ENCODE peak calls at places on chromosome 15, in ten cellular contexts. U is stimulated activated CD4-positive, alpha-beta T cell treated with anti-CD3 and anti-CD28 coated beads, Interleukin-1b, Interleukin-23, amount 100 ng/mL, for 4 hours; B is GM23338; Q is H7; C is cardiac fibroblast; E is AG08396; W is GM13976; P is AG10803; O is HEK293T; K is activated T-cell treated with anti-CD3 and anti-CD28 coated beads for 24 hours. T is an unnamed sample.

GRCh38 chr15:38069001-38069400 is 134.6 kb downstream of the TMCO5A start:
- DNase-seq in U (no peak), B (no peak), Q (no peak), C (peak), E (peak), W (peak), P (peak), O (no peak), K (no peak), T (peak)

GRCh38 chr15:70830615-70831014 is 23.3 kb downstream of the LARP6 start:
- DNase-seq in U (no peak), B (no peak), Q (no peak), C (no peak), E (no peak), W (no peak), P (no peak), O (no peak), K (no peak), T (no peak)

GRCh38 chr15:69957175-69957574 is 140.5 kb downstream of the TLE3 start:
- DNase-seq in U (no peak), B (no peak), Q (no peak), C (no peak), E (no peak), W (no peak), P (no peak), O (no peak), K (no peak), T (peak)

GRCh38 chr15:99057697-99058420 is 47.0 kb upstream of the SYNM start:
- DNase-seq in U (no peak), B (no peak), Q (no peak), C (no peak), E (no peak), W (peak), P (no peak), O (no peak), K (no peak), T (no peak)

GRCh38 chr15:50247819-50248650 is 17.5 kb downstream of the HDC start:
- DNase-seq in U (no peak), B (no peak), Q (no peak), C (no peak), E (no peak), W (peak), P (no peak), O (no peak), K (peak), T (no peak)

GRCh38 chr15:78093242-78094020 is 1.1 kb downstream of the SH2D7 start:
- DNase-seq in U (no peak), B (no peak), Q (no peak), C (peak), E (peak), W (no peak), P (peak), O (no peak), K (no peak), T (peak)

GRCh38 chr15:85702321-85703230 is 92.1 kb downstream of the KLHL25 start:
- DNase-seq in U (no peak), B (no peak), Q (no peak), C (peak), E (peak), W (no peak), P (peak), O (no peak), K (no peak), T (peak)

GRCh38 chr15:39788108-39788507 is 5.5 kb upstream of the FSIP1 start:
- DNase-seq in U (no peak), B (no peak), Q (no peak), C (peak), E (no peak), W (peak), P (no peak), O (no peak), K (no peak), T (peak)

GRCh38 chr15:45307230-45307924 is 55.3 kb downstream of the SLC28A2 start:
- DNase-seq in U (no peak), B (peak), Q (no peak), C (peak), E (peak), W (peak), P (peak), O (peak), K (no peak), T (peak)